ENCODE peak calls at places on chromosomes 11 and 22, in seven cellular contexts. J, M, K, T, E, G and X are unnamed samples. For H3K27me3, the result is how much of the 10 kb centered on the place peaks cover.

GRCh38 chr11:30508594-30508993 is 77.6 kb downstream of the MPPED2 start:
- DNase-seq in J (peak), M (no peak), K (no peak), T (no peak), E (no peak), G (no peak), X (no peak)

GRCh38 chr11:32213223-32213622 is 122.3 kb downstream of the RCN1 start:
- DNase-seq in J (no peak), M (no peak), K (no peak), T (peak), E (no peak), G (peak), X (no peak)

GRCh38 chr11:69114362-69114761 is 41.4 kb upstream of the SMIM38 start:
- DNase-seq in J (no peak), M (no peak), K (no peak), T (no peak), E (no peak), G (no peak), X (no peak)

GRCh38 chr22:25475554-25476022 is 88.9 kb upstream of the GRK3 start:
- DNase-seq in J (no peak), M (peak), K (no peak), T (no peak), E (no peak), G (peak), X (no peak)

GRCh38 chr22:30386960-30387848 is at the start of gene RNF215:
- DNase-seq in J (peak), M (peak), K (peak), T (peak), E (peak), G (peak), X (no peak)

GRCh38 chr11:72828081-72828567 is 13.9 kb downstream of the ATG16L2 start:
- DNase-seq in J (no peak), M (no peak), K (no peak), T (no peak), E (no peak), G (no peak), X (no peak)

GRCh38 chr11:86477495-86478155 is 102.9 kb downstream of the CCDC81 start:
- DNase-seq in J (no peak), M (no peak), K (no peak), T (no peak), E (no peak), G (peak), X (no peak)

GRCh38 chr11:114447892-114448291 is 8.6 kb downstream of the REXO2 start:
- DNase-seq in J (no peak), M (no peak), K (no peak), T (peak), E (no peak), G (no peak), X (peak)

GRCh38 chr22:45969801-45970464 is 7.0 kb downstream of the WNT7B start:
- DNase-seq in J (no peak), M (no peak), K (no peak), T (no peak), E (no peak), G (no peak), X (no peak)

GRCh38 chr11:87097582-87097981 is 59.8 kb downstream of the TMEM135 start:
- DNase-seq in J (peak), M (peak), K (no peak), T (peak), E (no peak), G (peak), X (no peak)

GRCh38 chr22:20624161-20624616 is 116.8 kb downstream of the MED15 start:
- DNase-seq in J (no peak), M (no peak), K (no peak), T (no peak), E (no peak), G (peak), X (no peak)

GRCh38 chr22:44611880-44612496 is 90.0 kb upstream of the PRR5 start:
- DNase-seq in J (no peak), M (no peak), K (no peak), T (no peak), E (no peak), G (no peak), X (no peak)

GRCh38 chr11:68044145-68044813 is 5.5 kb downstream of the TCIRG1 start:
- DNase-seq in J (no peak), M (no peak), K (no peak), T (no peak), E (no peak), G (no peak), X (no peak)

GRCh38 chr11:64876835-64877341 is 1.5 kb downstream of the EHD1 start:
- DNase-seq in J (no peak), M (no peak), K (peak), T (no peak), E (no peak), G (peak), X (peak)

GRCh38 chr22:44033287-44033686 is 9.2 kb downstream of the PARVB start:
- DNase-seq in J (no peak), M (no peak), K (no peak), T (no peak), E (no peak), G (no peak), X (no peak)

GRCh38 chr11:27926469-27926868 is 181.5 kb downstream of the KIF18A start:
- DNase-seq in J (no peak), M (no peak), K (no peak), T (no peak), E (no peak), G (no peak), X (no peak)

DNA sequence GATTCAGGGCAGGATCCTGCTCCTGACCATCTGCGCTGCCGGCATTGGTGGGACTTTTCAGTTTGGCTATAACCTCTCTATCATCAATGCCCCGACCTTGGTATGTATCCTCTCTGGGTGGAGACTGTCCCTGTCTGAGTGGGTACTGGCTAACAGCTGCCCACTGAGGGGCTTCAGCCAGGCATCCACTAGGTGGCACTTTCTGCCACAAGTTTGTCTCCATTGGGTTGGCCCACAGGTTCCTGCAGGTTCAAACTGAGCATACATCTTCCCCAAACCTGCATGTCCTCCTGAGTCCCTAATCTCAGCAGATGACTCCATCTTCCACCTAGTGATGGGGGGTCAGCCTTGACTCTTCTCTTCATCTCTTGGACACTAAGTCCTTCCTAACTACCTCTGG is 4.4 kb downstream of the SLC2A11 start:
- DNase-seq in J (peak), M (no peak), K (no peak), T (no peak), E (no peak), G (peak), X (no peak)
- TF ChIP-seq CTCF in J (peak), M (peak), K (peak), T (peak), E (peak), G (peak), X (peak)

GRCh38 chr11:115784796-115785521 is 280.7 kb upstream of the CADM1 start:
- DNase-seq in J (no peak), M (peak), K (no peak), T (no peak), E (no peak), G (no peak), X (no peak)
- H3K4me3 ChIP-seq in J (no peak), M (no peak), K (no peak), T (no peak), E (no peak), G (no peak), X (no peak)

GRCh38 chr11:11288972-11289616 is 64.0 kb downstream of the CSNK2A3 start:
- DNase-seq in J (no peak), M (no peak), K (no peak), T (no peak), E (no peak), G (no peak), X (no peak)

GRCh38 chr11:11280826-11281225 is 72.2 kb downstream of the CSNK2A3 start:
- DNase-seq in J (no peak), M (no peak), K (no peak), T (no peak), E (no peak), G (no peak), X (no peak)

GRCh38 chr11:11281626-11282025 is 71.4 kb downstream of the CSNK2A3 start:
- DNase-seq in J (no peak), M (peak), K (no peak), T (no peak), E (no peak), G (no peak), X (no peak)

GRCh38 chr11:11279956-11280689 is 72.9 kb downstream of the CSNK2A3 start:
- DNase-seq in J (no peak), M (no peak), K (no peak), T (peak), E (no peak), G (peak), X (no peak)

DNA sequence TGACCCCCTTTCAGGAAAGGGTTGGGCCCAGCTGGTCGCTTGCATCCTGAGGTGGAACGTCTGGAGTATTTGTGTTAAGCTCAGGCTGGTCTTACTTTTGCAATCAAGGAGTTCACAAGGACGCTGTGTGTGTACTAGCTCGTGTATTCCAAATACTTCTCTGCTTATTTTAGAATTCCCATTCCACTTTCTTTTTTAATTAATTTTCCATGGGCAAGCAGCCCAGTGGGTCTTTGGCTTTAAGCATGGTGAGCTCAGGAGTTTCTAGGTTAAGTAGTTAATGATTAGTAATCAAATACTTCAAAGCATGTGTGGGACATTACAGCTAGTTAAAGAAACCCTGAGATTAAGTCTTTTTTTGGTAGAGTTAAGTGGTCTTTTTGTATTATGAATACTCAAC is 68.6 kb downstream of the CSNK2A3 start:
- DNase-seq in J (no peak), M (no peak), K (no peak), T (no peak), E (no peak), G (no peak), X (no peak)
- H3K27me3 ChIP-seq in J (under half), M (under half), K (under half), T (under half), E (under half), G (under half), X (under half)

DNA sequence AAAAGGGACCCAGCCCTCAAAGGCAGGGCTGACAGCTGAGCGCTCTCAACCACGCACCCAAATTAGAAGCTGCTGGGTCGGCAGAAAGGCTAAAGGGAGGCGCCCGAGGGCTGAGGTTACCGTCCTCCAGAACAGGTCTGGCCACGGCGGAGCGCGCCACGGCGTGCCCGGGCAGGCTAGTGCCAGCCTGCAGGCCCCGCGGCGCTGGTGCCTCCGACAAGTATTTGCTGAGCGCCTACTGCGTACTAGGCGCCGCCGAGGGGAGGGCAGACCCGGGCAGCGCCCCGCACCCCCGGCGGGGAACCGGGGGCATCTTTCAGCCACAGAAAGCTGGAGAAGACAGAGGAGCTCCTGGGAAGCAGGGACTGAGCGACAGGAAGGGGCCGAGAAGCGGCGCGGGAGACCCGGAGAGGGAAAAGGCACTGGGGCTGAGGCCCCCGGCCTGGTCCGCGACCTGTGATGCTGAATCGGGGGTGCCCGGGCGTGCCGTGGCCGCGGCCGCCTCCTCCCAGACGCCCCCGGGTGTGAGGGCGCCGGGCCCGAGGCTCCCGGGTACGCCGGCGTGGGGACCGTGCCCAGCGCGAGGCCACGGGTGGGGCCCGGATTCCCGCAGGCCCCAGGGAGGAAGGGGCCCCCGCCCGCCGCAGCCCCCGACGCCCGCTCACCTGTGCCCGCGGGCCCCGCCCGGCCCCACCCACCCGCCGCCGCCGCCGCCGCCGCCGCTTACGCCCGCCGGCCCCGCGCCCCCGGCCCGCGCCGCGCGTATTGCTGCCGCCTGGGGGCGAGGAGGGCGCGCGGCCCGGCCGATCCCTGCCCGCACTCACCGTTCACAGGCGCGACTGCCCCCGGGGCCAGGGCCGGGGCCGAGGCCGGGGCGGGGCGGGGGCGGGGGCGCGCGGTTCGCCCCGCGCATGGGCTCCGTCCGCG is 521 bp downstream of the HRAS start:
- DNase-seq in J (peak), M (no peak), K (no peak), T (no peak), E (no peak), G (no peak), X (no peak)
- TF ChIP-seq CTCF in J (peak), M (no peak), K (no peak), T (no peak), E (no peak), G (no peak), X (no peak)

GRCh38 chr11:83039566-83039965 is 32.1 kb downstream of the RAB30 start:
- DNase-seq in J (no peak), M (no peak), K (no peak), T (no peak), E (no peak), G (no peak), X (no peak)
- H3K4me3 ChIP-seq in J (no peak), M (no peak), K (no peak), T (no peak), E (no peak), G (no peak), X (no peak)

GRCh38 chr22:22166941-22167713 is 77.5 kb upstream of the VPREB1 start:
- DNase-seq in J (no peak), M (no peak), K (no peak), T (no peak), E (no peak), G (no peak), X (no peak)
- H3K27me3 ChIP-seq in J (under half), M (under half), K (under half), T (under half), E (under half), G (under half), X (under half)

GRCh38 chr11:131670876-131671275 is 300.5 kb downstream of the NTM start:
- DNase-seq in J (no peak), M (no peak), K (no peak), T (no peak), E (no peak), G (no peak), X (no peak)

GRCh38 chr11:131671320-131671719 is 300.9 kb downstream of the NTM start:
- DNase-seq in J (no peak), M (no peak), K (no peak), T (no peak), E (no peak), G (no peak), X (no peak)

GRCh38 chr11:131674051-131674755 is 303.8 kb downstream of the NTM start:
- DNase-seq in J (peak), M (peak), K (peak), T (peak), E (peak), G (peak), X (peak)

GRCh38 chr11:131672191-131672590 is 301.8 kb downstream of the NTM start:
- DNase-seq in J (no peak), M (no peak), K (no peak), T (no peak), E (no peak), G (no peak), X (no peak)

DNA sequence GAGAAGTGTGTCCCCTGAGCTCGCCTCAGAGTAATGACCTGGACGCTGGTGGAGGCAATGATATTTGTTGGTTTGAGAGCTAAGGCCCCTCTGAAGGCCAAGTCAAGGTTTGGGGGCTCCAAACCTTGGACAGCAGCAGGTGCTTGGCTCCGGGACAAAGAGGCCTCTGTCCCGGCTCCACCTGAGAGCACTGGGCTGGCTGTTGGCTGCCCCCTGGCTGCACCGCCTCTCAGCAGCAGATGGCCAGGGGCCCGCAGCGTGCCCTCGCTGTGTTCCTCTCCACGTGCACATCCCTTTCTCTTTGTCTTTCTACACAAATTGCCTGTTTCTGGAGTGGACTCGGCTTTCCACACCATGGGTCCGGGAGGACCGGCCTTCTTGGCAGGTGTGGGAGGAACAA is 301.3 kb downstream of the NTM start:
- DNase-seq in J (peak), M (no peak), K (no peak), T (no peak), E (no peak), G (no peak), X (no peak)
- TF ChIP-seq CTCF in J (peak), M (no peak), K (no peak), T (no peak), E (no peak), G (peak), X (no peak)

GRCh38 chr22:48138855-48139254 is 1376.4 kb downstream of the TBC1D22A start:
- DNase-seq in J (no peak), M (no peak), K (no peak), T (no peak), E (no peak), G (no peak), X (no peak)
- H3K4me3 ChIP-seq in J (no peak), M (no peak), K (no peak), T (no peak), E (no peak), G (no peak), X (no peak)

GRCh38 chr11:1071571-1072115 is 3.0 kb upstream of the MUC2 start:
- DNase-seq in J (no peak), M (no peak), K (no peak), T (no peak), E (no peak), G (no peak), X (no peak)
- H3K27me3 ChIP-seq in J (under half), M (under half), K (under half), T (under half), E (under half), G (under half), X (under half)